ENCODE peak calls at places on chromosomes 4 and X, in five cellular contexts. S is memory B cell, G is iris pigment epithelial cell, Z is Kasumi-1, X is A172. N is an unnamed sample.
A peak's percentile ranks its signal among the peaks of the same experiment; 100 is the strongest.

GRCh38 chrX:9515973-9516538 is 51.2 kb downstream of the TBL1X start:
- DNase-seq in S (no peak), G (no peak), Z (peak; percentile 31), X (no peak), N (no peak)

GRCh38 chrX:11105080-11105479 is 6.1 kb upstream of the HCCS start:
- DNase-seq in S (no peak), G (peak; percentile 48), Z (no peak), X (peak; percentile 55), N (no peak)

GRCh38 chr4:47031713-47032404 is 492 bp downstream of the GABRB1 start:
- DNase-seq in S (no peak), G (no peak), Z (no peak), X (no peak), N (no peak)

GRCh38 chrX:34624416-34624815 is 32.7 kb downstream of the TMEM47 start:
- DNase-seq in S (no peak), G (no peak), Z (no peak), X (no peak), N (no peak)

GRCh38 chr4:131764730-131765129 is 1384.4 kb upstream of the PCDH10 start:
- DNase-seq in S (no peak), G (no peak), Z (no peak), X (no peak), N (no peak)

GRCh38 chr4:98623126-98623802 is 35.1 kb downstream of the TSPAN5 start:
- DNase-seq in S (no peak), G (no peak), Z (no peak), X (no peak), N (no peak)

GRCh38 chrX:18252644-18253359 is 32.1 kb upstream of the BEND2 start:
- DNase-seq in S (no peak), G (peak; percentile 3), Z (no peak), X (peak; percentile 19), N (no peak)

GRCh38 chrX:38313190-38313589 is 14.1 kb downstream of the RPGR start:
- DNase-seq in S (no peak), G (peak; percentile 54), Z (no peak), X (peak; percentile 9), N (no peak)

GRCh38 chr4:181475781-181476180 is 767.4 kb upstream of the TENM3 start:
- DNase-seq in S (no peak), G (no peak), Z (no peak), X (no peak), N (no peak)

GRCh38 chr4:145623831-145624230 is 4.6 kb downstream of the MMAA start:
- DNase-seq in S (no peak), G (peak; percentile 54), Z (no peak), X (no peak), N (no peak)

GRCh38 chr4:2797545-2798305 is 4.8 kb downstream of the SH3BP2 start:
- DNase-seq in S (no peak), G (no peak), Z (peak; percentile 56), X (no peak), N (no peak)